ENCODE peak calls at places on chromosome 19, in eight cellular contexts. R is CD8-positive, alpha-beta T cell; P is choroid plexus epithelial cell; W is RWPE2; V is cardiac fibroblast; F is transverse colon; C is breast epithelium; J is heart left ventricle. I is an unnamed sample.
A peak's percentile ranks its signal among the peaks of the same experiment; 100 is the strongest.

GRCh38 chr19:34999498-35000337 is at the start of gene GRAMD1A:
- DNase-seq in C (peak; percentile 96), R (peak; percentile 85), J (peak; percentile 94), W (no peak), V (peak; percentile 86), P (peak; percentile 90), F (peak; percentile 91), I (peak; percentile 92)

GRCh38 chr19:54551293-54551692 is 22.3 kb upstream of the LILRA2 start:
- DNase-seq in C (no peak), R (no peak), W (no peak), J (no peak), P (no peak), F (no peak), V (no peak), I (no peak)

GRCh38 chr19:7631577-7631976 is 1.9 kb downstream of the PCP2 start:
- DNase-seq in V (no peak), P (no peak), J (no peak), F (no peak), C (no peak), W (no peak), R (no peak), I (no peak)

GRCh38 chr19:41328157-41328817 is 18.3 kb downstream of the CCDC97 start:
- DNase-seq in R (no peak), C (no peak), J (no peak), W (no peak), V (peak; percentile 21), P (peak; percentile 44), F (no peak), I (no peak)

GRCh38 chr19:10286803-10287737 is at the start of gene ICAM4:
- DNase-seq in F (peak; percentile 48), J (peak; percentile 92), P (peak; percentile 92), R (no peak), C (no peak), W (no peak), V (peak; percentile 39), I (peak; percentile 74)

GRCh38 chr19:17754634-17755532 is 3.6 kb downstream of the FCHO1 start:
- DNase-seq in W (no peak), F (no peak), R (no peak), V (no peak), J (no peak), P (no peak), C (no peak), I (no peak)

GRCh38 chr19:5445667-5446066 is 9.6 kb upstream of the ZNRF4 start:
- DNase-seq in F (no peak), C (no peak), J (peak; percentile 57), R (no peak), P (no peak), V (peak; percentile 16), W (no peak), I (no peak)

GRCh38 chr19:17686592-17687042 is 1.5 kb downstream of the UNC13A start:
- DNase-seq in J (no peak), R (no peak), F (no peak), V (peak; percentile 16), C (no peak), P (peak; percentile 51), W (no peak), I (peak; percentile 21)

GRCh38 chr19:6057651-6058365 is 52.5 kb downstream of the RFX2 start:
- DNase-seq in W (no peak), R (peak; percentile 15), F (no peak), V (no peak), J (no peak), C (peak; percentile 28), P (no peak), I (no peak)

GRCh38 chr19:11693505-11694499 is 44.9 kb downstream of the ZNF823 start:
- DNase-seq in V (peak; percentile 74), R (no peak), F (no peak), J (no peak), P (peak; percentile 85), C (no peak), W (no peak), I (peak; percentile 59)

GRCh38 chr19:5651361-5651760 is 28.5 kb downstream of the SAFB start:
- DNase-seq in R (no peak), V (no peak), F (no peak), J (no peak), W (no peak), P (no peak), C (no peak), I (no peak)

GRCh38 chr19:42111811-42112210 is 20.4 kb downstream of the POU2F2 start:
- DNase-seq in P (peak; percentile 47), R (no peak), F (no peak), V (peak; percentile 68), J (no peak), W (no peak), C (no peak), I (no peak)

GRCh38 chr19:4831351-4832340 is at the start of gene TICAM1:
- DNase-seq in V (peak; percentile 77), J (peak; percentile 89), R (peak; percentile 74), P (peak; percentile 56), F (peak; percentile 90), C (peak; percentile 48), W (peak; percentile 64), I (peak; percentile 64)

GRCh38 chr19:18160792-18161690 is 8.1 kb downstream of the PIK3R2 start:
- DNase-seq in W (no peak), C (peak; percentile 54), R (peak; percentile 93), J (peak; percentile 89), V (peak; percentile 48), P (peak; percentile 53), F (peak; percentile 83), I (peak; percentile 57)

GRCh38 chr19:57816652-57817051 is 1.9 kb upstream of the ZNF552 start:
- DNase-seq in J (no peak), W (no peak), V (peak; percentile 19), C (no peak), R (no peak), P (no peak), F (no peak), I (no peak)

GRCh38 chr19:46471116-46471733 is at the start of gene PNMA8A:
- DNase-seq in R (no peak), C (peak; percentile 52), P (peak; percentile 77), F (peak; percentile 24), J (peak; percentile 89), V (peak; percentile 74), W (no peak), I (peak; percentile 83)

GRCh38 chr19:6667114-6667627 is 2.8 kb downstream of the TNFSF14 start:
- DNase-seq in C (no peak), P (no peak), F (no peak), W (peak; percentile 71), J (no peak), V (no peak), R (no peak), I (no peak)

GRCh38 chr19:18961767-18962423 is 20.9 kb upstream of the HOMER3 start:
- DNase-seq in C (no peak), W (no peak), F (no peak), P (no peak), J (no peak), V (no peak), R (no peak), I (no peak)

GRCh38 chr19:50266896-50267295 is 62.3 kb downstream of the KCNC3 start:
- DNase-seq in F (peak; percentile 46), R (no peak), W (no peak), C (no peak), V (no peak), J (no peak), P (no peak), I (no peak)

GRCh38 chr19:56597696-56598095 is 2.6 kb downstream of the ZNF71 start:
- DNase-seq in J (no peak), C (no peak), F (no peak), W (no peak), P (peak; percentile 6), V (peak; percentile 1), R (no peak), I (no peak)

DNA sequence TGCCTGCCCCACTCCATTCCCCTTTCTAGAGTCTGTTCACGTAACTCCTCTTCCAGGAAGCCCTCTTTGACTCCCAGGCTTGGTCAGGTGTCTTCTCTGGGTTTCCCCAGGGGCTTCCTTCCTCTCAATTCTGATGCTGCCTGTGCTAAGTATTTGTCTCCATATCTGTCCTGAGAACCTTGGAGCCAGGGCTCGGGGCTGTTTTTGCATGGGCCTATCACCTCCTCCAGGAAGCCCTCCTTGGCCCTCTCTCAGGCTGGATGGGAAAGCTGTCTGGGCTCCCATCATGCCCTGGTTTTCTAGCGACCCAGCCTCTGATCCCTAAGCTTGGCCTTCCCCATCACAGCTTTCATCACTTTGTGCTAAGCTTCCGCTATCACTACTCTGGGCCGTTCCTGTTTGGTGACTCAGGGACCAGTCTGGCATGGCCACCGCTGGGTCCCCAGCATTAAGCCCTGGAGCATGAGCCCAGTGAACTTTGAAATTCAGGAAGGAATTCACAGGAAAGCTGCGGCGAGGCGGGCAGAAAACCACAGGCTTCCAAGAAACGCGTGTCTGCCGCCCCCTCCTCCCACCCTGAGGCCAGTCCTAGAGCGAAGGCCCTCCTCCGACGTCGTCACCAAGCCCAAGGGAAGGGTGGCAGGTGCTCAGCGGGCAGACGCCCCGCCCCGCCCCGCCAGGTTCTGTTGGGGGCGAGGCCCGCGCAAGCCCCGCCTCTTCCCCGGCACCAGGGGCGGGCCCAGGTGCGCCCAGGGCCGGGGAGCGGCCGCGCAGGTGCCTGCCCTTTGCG is 482 bp upstream of the SPINT2 start:
- DNase-seq in W (no peak), J (no peak), C (peak; percentile 95), V (peak; percentile 49), P (peak; percentile 44), F (peak; percentile 96), R (peak; percentile 79), I (peak; percentile 53)
- H3K4me3 ChIP-seq in W (peak overlapping the region; percentile 68), J (peak overlapping the region; percentile 59), C (peak overlapping the region; percentile 89), V (peak overlapping the region; percentile 39), P (peak overlapping the region; percentile 54), F (peak overlapping the region; percentile 81), R (peak overlapping the region; percentile 89), I (peak overlapping the region; percentile 36)

GRCh38 chr19:30161770-30162169 is 210.4 kb upstream of the ZNF536 start:
- DNase-seq in R (no peak), F (no peak), V (no peak), W (no peak), C (no peak), P (no peak), J (no peak), I (no peak)
- TF ChIP-seq CTCF in R (no peak), F (no peak), V (no peak), W (no peak), C (no peak), P (no peak), J (no peak), I (no peak)

GRCh38 chr19:1648156-1648925 is 4.1 kb downstream of the TCF3 start:
- DNase-seq in F (peak; percentile 61), W (peak; percentile 44), V (no peak), R (no peak), C (no peak), J (peak; percentile 46), P (no peak), I (no peak)
- H3K4me3 ChIP-seq in F (no peak overlapping the region), W (no peak overlapping the region), V (no peak overlapping the region), R (no peak overlapping the region), C (no peak overlapping the region), J (no peak overlapping the region), P (no peak overlapping the region), I (no peak overlapping the region)

DNA sequence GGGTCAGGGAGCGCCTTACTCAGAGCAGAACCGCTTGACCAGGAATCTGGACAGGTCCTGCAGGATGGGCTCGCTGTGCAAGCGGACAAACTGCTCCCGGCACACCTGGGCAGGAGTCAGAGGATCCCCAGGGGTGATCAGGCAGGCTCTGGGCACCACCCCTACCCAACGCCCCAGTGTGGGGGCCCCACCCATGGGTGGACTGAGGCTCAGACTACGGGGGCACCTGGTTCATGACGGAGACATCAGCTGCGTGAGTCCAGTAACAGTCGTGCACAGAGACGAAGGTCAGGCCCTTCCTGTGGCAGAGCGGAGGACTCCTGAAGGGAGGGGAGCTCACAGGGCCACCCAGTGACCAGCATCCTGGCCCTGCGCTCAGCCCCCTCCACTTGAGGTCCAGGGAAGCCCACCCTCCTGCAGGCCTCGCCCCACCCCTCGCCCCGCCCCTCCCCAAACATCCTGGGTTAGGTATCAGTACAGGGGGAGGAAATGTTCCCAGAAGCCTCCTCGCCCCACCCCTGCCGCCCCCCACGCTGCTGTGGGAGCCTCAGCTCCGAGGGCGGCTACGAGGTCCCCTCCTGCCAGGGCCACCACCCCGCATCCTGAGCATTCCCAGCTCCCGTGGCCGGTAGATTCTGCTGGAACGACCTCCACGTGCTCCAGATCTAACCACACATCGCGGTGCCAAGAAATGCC is 15.6 kb downstream of the POLRMT start:
- DNase-seq in P (no peak), C (no peak), J (no peak), V (no peak), F (no peak), W (no peak), R (no peak), I (no peak)
- TF ChIP-seq CTCF in P (no peak), C (no peak), J (no peak), V (no peak), F (no peak), W (no peak), R (no peak), I (no peak)